ENCODE peak calls at places on chromosome 18, in eight cellular contexts. T is dorsolateral prefrontal cortex, J is GM12865, E is fibroblast of lung, H is lower lobe of right lung, G is cardiac fibroblast, Y is lower leg skin, L is GM12878. W is an unnamed sample.

GRCh38 chr18:61727241-61727640 is 165.6 kb downstream of the RNF152 start:
- DNase-seq in J (no peak), H (no peak), Y (no peak), E (peak), T (no peak), L (no peak), G (no peak), W (no peak)

GRCh38 chr18:1308686-1309085 is 404.0 kb downstream of the ADCYAP1 start:
- DNase-seq in Y (no peak), E (no peak), J (no peak), H (no peak), L (no peak), G (no peak), T (no peak), W (no peak)

GRCh38 chr18:71388148-71388547 is 1099.3 kb downstream of the SOCS6 start:
- DNase-seq in G (no peak), T (no peak), L (no peak), H (no peak), E (no peak), J (no peak), Y (no peak), W (no peak)

GRCh38 chr18:6624729-6625308 is 104.7 kb upstream of the ARHGAP28 start:
- DNase-seq in L (no peak), J (no peak), Y (no peak), H (no peak), E (peak), T (no peak), G (peak), W (no peak)

GRCh38 chr18:44453505-44453904 is 227.2 kb upstream of the SETBP1 start:
- DNase-seq in E (no peak), J (no peak), H (no peak), G (no peak), T (no peak), Y (no peak), L (no peak), W (no peak)

GRCh38 chr18:43596106-43596712 is 318.9 kb upstream of the SYT4 start:
- DNase-seq in L (no peak), Y (no peak), J (peak), G (peak), H (no peak), T (no peak), E (peak), W (no peak)

GRCh38 chr18:72233106-72233505 is 311.0 kb downstream of the CBLN2 start:
- DNase-seq in T (no peak), J (no peak), L (no peak), G (no peak), E (no peak), Y (no peak), H (no peak), W (no peak)

GRCh38 chr18:31233550-31234306 is 71.1 kb upstream of the DSC1 start:
- DNase-seq in T (no peak), H (no peak), L (no peak), Y (no peak), E (no peak), J (peak), G (no peak), W (no peak)

GRCh38 chr18:28284132-28284531 is 107.2 kb upstream of the CDH2 start:
- DNase-seq in L (no peak), G (no peak), J (no peak), E (no peak), T (no peak), Y (no peak), H (no peak), W (no peak)

GRCh38 chr18:44977856-44978255 is 297.2 kb downstream of the SETBP1 start:
- DNase-seq in Y (no peak), H (no peak), T (no peak), E (no peak), G (no peak), L (no peak), J (no peak), W (no peak)

GRCh38 chr18:46569211-46569610 is 87.8 kb downstream of the LOXHD1 start:
- DNase-seq in E (no peak), T (no peak), J (no peak), G (no peak), L (no peak), H (no peak), Y (no peak), W (no peak)

GRCh38 chr18:37565138-37565984 is at the start of gene CELF4:
- DNase-seq in H (no peak), E (peak), Y (no peak), G (no peak), T (peak), L (no peak), J (no peak), W (no peak)

GRCh38 chr18:292271-292670 is 24.4 kb upstream of the THOC1 start:
- DNase-seq in J (no peak), H (no peak), T (no peak), G (no peak), Y (no peak), L (no peak), E (no peak), W (no peak)

GRCh38 chr18:72075040-72075439 is 469.1 kb downstream of the CBLN2 start:
- DNase-seq in G (no peak), E (no peak), Y (no peak), T (no peak), L (no peak), J (no peak), H (no peak), W (no peak)

GRCh38 chr18:76351961-76352581 is 143.0 kb downstream of the ZNF516 start:
- DNase-seq in T (peak), H (no peak), Y (peak), G (peak), J (no peak), E (peak), L (no peak), W (no peak)

GRCh38 chr18:5414546-5414945 is 119.0 kb upstream of the ZBTB14 start:
- DNase-seq in E (no peak), J (no peak), H (no peak), L (no peak), Y (no peak), G (no peak), T (no peak), W (no peak)

GRCh38 chr18:13136056-13136688 is 82.4 kb upstream of the LDLRAD4 start:
- DNase-seq in G (no peak), T (no peak), E (no peak), L (no peak), J (no peak), H (no peak), Y (no peak), W (no peak)

GRCh38 chr18:36196239-36196995 is 9.1 kb downstream of the MOCOS start:
- DNase-seq in H (no peak), G (no peak), T (no peak), J (no peak), L (no peak), Y (no peak), E (no peak), W (no peak)

GRCh38 chr18:57141208-57142129 is 5.4 kb upstream of the BOD1L2 start:
- DNase-seq in L (no peak), J (no peak), E (no peak), Y (no peak), H (peak), T (no peak), G (no peak), W (no peak)

GRCh38 chr18:75548353-75548752 is 120.8 kb upstream of the SMIM21 start:
- DNase-seq in G (peak), E (no peak), L (no peak), Y (no peak), T (no peak), J (peak), H (no peak), W (no peak)

GRCh38 chr18:21960189-21960588 is 209.2 kb upstream of the GATA6 start:
- DNase-seq in G (peak), E (no peak), L (no peak), T (no peak), J (no peak), Y (no peak), H (no peak), W (no peak)

GRCh38 chr18:78495550-78495949 is 484.1 kb upstream of the SALL3 start:
- DNase-seq in G (no peak), E (no peak), H (no peak), Y (no peak), T (no peak), J (no peak), L (no peak), W (no peak)

GRCh38 chr18:54023471-54023870 is 201.0 kb downstream of the MBD2 start:
- DNase-seq in Y (no peak), G (peak), H (no peak), E (peak), L (peak), J (peak), T (no peak), W (no peak)

GRCh38 chr18:41121116-41121826 is 833.8 kb upstream of the PIK3C3 start:
- DNase-seq in Y (no peak), H (no peak), T (no peak), G (peak), J (no peak), E (peak), L (no peak), W (no peak)

GRCh38 chr18:48418409-48419267 is 9.5 kb upstream of the ZBTB7C start:
- DNase-seq in J (no peak), Y (no peak), G (no peak), E (no peak), L (no peak), T (no peak), H (no peak), W (no peak)

GRCh38 chr18:58671122-58671940 is at the start of gene MALT1:
- DNase-seq in Y (peak), E (peak), J (peak), L (peak), G (peak), H (peak), T (peak), W (peak)

GRCh38 chr18:45775241-45775676 is 50.2 kb upstream of the SIGLEC15 start:
- DNase-seq in G (peak), T (peak), J (peak), Y (peak), L (no peak), H (peak), E (peak), W (peak)

GRCh38 chr18:67109535-67109934 is 407.0 kb downstream of the DSEL start:
- DNase-seq in Y (no peak), G (no peak), E (no peak), H (no peak), J (no peak), L (no peak), T (no peak), W (no peak)

GRCh38 chr18:61323951-61324350 is 9.3 kb upstream of the CDH20 start:
- DNase-seq in J (no peak), G (no peak), T (no peak), Y (no peak), L (no peak), H (no peak), E (peak), W (no peak)

GRCh38 chr18:44887227-44887631 is 206.5 kb downstream of the SETBP1 start:
- DNase-seq in L (peak), E (no peak), G (peak), J (peak), Y (no peak), T (no peak), H (no peak), W (peak)

GRCh38 chr18:74524097-74524496 is 10.2 kb upstream of the CNDP1 start:
- DNase-seq in L (no peak), H (no peak), J (no peak), Y (no peak), E (peak), T (no peak), G (no peak), W (no peak)

GRCh38 chr18:72826736-72827135 is 41.1 kb downstream of the NETO1 start:
- DNase-seq in J (no peak), L (no peak), T (peak), G (no peak), Y (no peak), E (no peak), H (no peak), W (no peak)

GRCh38 chr18:7755753-7756475 is 188.8 kb downstream of the PTPRM start:
- DNase-seq in J (no peak), T (no peak), Y (no peak), E (peak), G (peak), L (no peak), H (no peak), W (no peak)
- TF ChIP-seq CTCF in J (no peak), T (no peak), Y (no peak), E (peak), G (peak), L (no peak), H (peak), W (no peak)

GRCh38 chr18:55161966-55162365 is 202.7 kb upstream of the CCDC68 start:
- DNase-seq in H (no peak), E (no peak), J (no peak), T (no peak), Y (peak), G (peak), L (no peak), W (no peak)

GRCh38 chr18:55163550-55163949 is 204.3 kb upstream of the CCDC68 start:
- DNase-seq in E (no peak), J (no peak), G (no peak), L (no peak), H (no peak), T (no peak), Y (no peak), W (no peak)

DNA sequence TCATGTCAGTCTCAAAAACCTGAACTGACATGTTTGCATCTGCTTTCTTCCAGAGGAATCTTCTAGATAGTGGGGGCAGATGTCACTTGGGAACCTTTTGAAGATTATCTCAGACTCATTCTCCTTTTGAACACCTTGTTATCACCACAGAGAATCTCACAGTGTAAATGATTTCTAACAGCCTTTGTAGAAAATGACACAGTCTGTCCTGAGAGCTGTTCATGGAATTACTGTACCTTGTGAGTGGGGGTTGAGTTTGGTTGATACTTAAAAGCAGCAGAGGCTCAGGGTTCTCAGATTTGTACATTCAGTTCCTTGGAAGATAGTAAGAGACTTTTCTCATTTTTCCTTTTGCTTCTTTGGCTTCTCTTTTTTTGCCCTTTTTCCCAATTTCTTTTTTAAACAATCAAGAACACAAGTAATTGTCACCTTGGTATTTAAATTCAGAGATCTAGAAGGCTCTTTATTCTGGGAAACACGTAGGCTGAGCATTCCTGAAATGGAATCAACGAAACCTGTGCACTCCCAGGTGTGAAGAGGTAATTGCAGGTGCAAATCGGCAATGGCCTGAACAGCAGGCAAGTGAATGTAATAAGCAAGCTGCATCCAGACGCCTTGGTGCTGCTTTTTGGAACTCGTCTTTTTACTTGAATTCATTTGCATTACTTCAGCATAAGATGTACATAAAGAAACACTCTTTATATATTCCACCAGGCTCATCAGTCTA is 206.3 kb upstream of the CCDC68 start:
- DNase-seq in L (no peak), E (no peak), G (no peak), T (no peak), J (no peak), Y (no peak), H (no peak), W (no peak)
- H3K4me3 ChIP-seq in L (no peak), E (no peak), G (no peak), T (no peak), J (no peak), Y (no peak), H (no peak), W (no peak)

DNA sequence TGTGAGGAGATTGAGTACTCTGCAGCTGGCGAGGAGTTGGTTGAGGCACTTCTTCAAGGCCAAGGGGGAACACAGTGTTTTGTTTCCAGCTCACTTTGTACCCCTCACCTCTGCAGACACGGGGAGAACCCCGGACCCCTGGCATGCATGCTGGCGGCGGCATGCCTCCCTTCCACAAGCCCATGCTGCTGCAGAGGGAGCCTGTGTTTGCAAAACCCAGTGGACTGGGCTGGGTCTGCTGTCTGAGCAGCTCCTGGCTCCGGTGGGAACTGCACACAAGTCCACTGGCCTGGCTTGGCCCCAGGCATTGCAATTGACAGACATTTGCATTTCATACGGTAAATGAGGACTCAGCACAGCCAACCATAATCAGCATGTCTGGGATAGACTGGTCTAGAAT is 62.3 kb downstream of the RALBP1 start:
- DNase-seq in Y (no peak), L (no peak), H (no peak), J (no peak), G (no peak), T (no peak), E (no peak), W (no peak)
- TF ChIP-seq CTCF in Y (no peak), L (no peak), H (no peak), J (no peak), G (no peak), T (no peak), E (no peak), W (no peak)

GRCh38 chr18:23136326-23137092 is 1.2 kb downstream of the CABLES1 start:
- DNase-seq in T (peak), J (peak), Y (no peak), L (no peak), G (peak), H (peak), E (peak), W (no peak)

GRCh38 chr18:23135679-23136325 is 517 bp downstream of the CABLES1 start:
- DNase-seq in H (peak), L (no peak), T (no peak), E (no peak), Y (no peak), G (peak), J (peak), W (no peak)

GRCh38 chr18:23137788-23138216 is 2.5 kb downstream of the CABLES1 start:
- DNase-seq in G (no peak), E (no peak), H (no peak), L (no peak), T (no peak), Y (no peak), J (no peak), W (no peak)

GRCh38 chr18:23138470-23138869 is 3.2 kb downstream of the CABLES1 start:
- DNase-seq in T (no peak), L (no peak), E (no peak), J (no peak), G (no peak), H (peak), Y (no peak), W (no peak)

GRCh38 chr18:23137093-23137640 is 1.9 kb downstream of the CABLES1 start:
- DNase-seq in L (no peak), Y (no peak), J (peak), E (peak), T (no peak), H (no peak), G (peak), W (no peak)
- H3K4me3 ChIP-seq in L (peak), Y (peak), J (peak), E (peak), T (peak), H (peak), G (peak), W (peak)

GRCh38 chr18:33839452-33840225 is 261.6 kb downstream of the ASXL3 start:
- DNase-seq in H (no peak), J (peak), G (peak), L (no peak), E (peak), T (peak), Y (no peak), W (peak)
- TF ChIP-seq CTCF in H (peak), J (peak), G (peak), L (peak), E (peak), T (peak), Y (no peak), W (peak)

W was measured in GM12864.